ENCODE peak calls at places on chromosome 21, in seven cellular contexts. Q is GM12878, D is HCT116, N is T47D, E is HepG2, Z is SK-N-SH, U is K562. W is an unnamed sample.

GRCh38 chr21:35075546-35075945 is 26.4 kb upstream of the RUNX1 start:
- DNase-seq in Q (no peak), D (no peak), N (no peak), E (no peak), Z (no peak), U (peak), W (no peak)

GRCh38 chr21:38809170-38809878 is 3.6 kb downstream of the ETS2 start:
- DNase-seq in Q (no peak), D (no peak), N (no peak), E (no peak), Z (no peak), U (no peak), W (peak)

GRCh38 chr21:36134820-36135390 is at the start of gene CBR3:
- DNase-seq in Q (no peak), D (no peak), N (peak), E (no peak), Z (peak), U (no peak), W (no peak)

GRCh38 chr21:37835512-37835911 is 80.7 kb downstream of the KCNJ6 start:
- DNase-seq in Q (no peak), D (no peak), N (no peak), E (no peak), Z (no peak), U (no peak), W (no peak)

GRCh38 chr21:20997633-20998455 is at the start of gene NCAM2:
- DNase-seq in Q (no peak), D (no peak), N (peak), E (peak), Z (peak), U (peak), W (peak)

GRCh38 chr21:41817877-41818855 is 51.3 kb upstream of the RIPK4 start:
- DNase-seq in Q (no peak), D (no peak), N (no peak), E (no peak), Z (no peak), U (no peak), W (no peak)

GRCh38 chr21:26544208-26544607 is 28.9 kb downstream of the CYYR1 start:
- DNase-seq in Q (no peak), D (no peak), N (no peak), E (no peak), Z (no peak), U (no peak), W (no peak)

GRCh38 chr21:16563111-16563510 is 833.3 kb downstream of the USP25 start:
- DNase-seq in Q (no peak), D (no peak), N (no peak), E (no peak), Z (no peak), U (no peak), W (no peak)

GRCh38 chr21:24045775-24046215 is 1561.5 kb downstream of the MRPL39 start:
- DNase-seq in Q (no peak), D (no peak), N (no peak), E (no peak), Z (peak), U (no peak), W (peak)

GRCh38 chr21:17921579-17922530 is 102.7 kb upstream of the C21orf91 start:
- DNase-seq in Q (no peak), D (no peak), N (no peak), E (no peak), Z (peak), U (no peak), W (no peak)

GRCh38 chr21:31213787-31214186 is 130.3 kb downstream of the TIAM1 start:
- DNase-seq in Q (no peak), D (no peak), N (no peak), E (no peak), Z (no peak), U (no peak), W (no peak)

GRCh38 chr21:36164427-36164784 is 7.8 kb downstream of the DOP1B start:
- DNase-seq in Q (no peak), D (no peak), N (peak), E (peak), Z (peak), U (no peak), W (no peak)

GRCh38 chr21:26887241-26887640 is 42.0 kb upstream of the ADAMTS1 start:
- DNase-seq in Q (no peak), D (no peak), N (no peak), E (no peak), Z (no peak), U (no peak), W (no peak)

GRCh38 chr21:35697321-35697808 is 363.0 kb downstream of the SETD4 start:
- DNase-seq in Q (no peak), D (no peak), N (no peak), E (no peak), Z (no peak), U (no peak), W (no peak)

GRCh38 chr21:19853709-19854575 is 1144.3 kb upstream of the NCAM2 start:
- DNase-seq in Q (no peak), D (no peak), N (no peak), E (no peak), Z (no peak), U (peak), W (peak)

GRCh38 chr21:26964379-26964778 is 2.5 kb downstream of the ADAMTS5 start:
- DNase-seq in Q (no peak), D (no peak), N (no peak), E (no peak), Z (no peak), U (no peak), W (no peak)

GRCh38 chr21:38814126-38815059 is 8.7 kb downstream of the ETS2 start:
- DNase-seq in Q (no peak), D (no peak), N (no peak), E (no peak), Z (no peak), U (no peak), W (no peak)

GRCh38 chr21:43737158-43737950 is 18.4 kb downstream of the PDXK start:
- DNase-seq in Q (no peak), D (no peak), N (no peak), E (no peak), Z (no peak), U (no peak), W (no peak)
- TF ChIP-seq JUND in Q (no peak), D (no peak), N (no peak), E (no peak), Z (no peak), U (no peak), W (no peak)

DNA sequence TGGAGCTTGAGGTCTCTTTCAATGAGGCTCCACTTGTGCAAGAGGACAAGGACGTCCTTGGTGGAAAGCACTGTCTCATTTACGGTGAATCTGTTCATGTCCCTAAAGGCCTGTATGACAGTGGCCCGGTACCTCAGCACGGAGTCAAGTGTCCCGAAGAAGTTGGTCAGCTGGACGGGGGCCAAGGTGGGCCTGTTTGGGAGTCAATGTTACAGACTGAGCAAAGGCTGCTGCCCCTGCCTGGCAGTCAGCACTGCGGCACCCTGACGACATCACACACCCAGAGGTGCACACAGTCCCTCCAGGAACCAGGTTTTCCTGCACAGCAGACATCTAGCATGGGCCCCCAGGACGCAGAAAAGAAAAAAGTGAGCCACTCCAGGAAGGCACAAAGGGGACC is 19.1 kb downstream of the MRAP start:
- DNase-seq in Q (no peak), D (no peak), N (no peak), E (no peak), Z (no peak), U (no peak), W (no peak)
- TF ChIP-seq JUND in Q (no peak), D (no peak), N (no peak), E (no peak), Z (no peak), U (no peak), W (no peak)

GRCh38 chr21:29056005-29056404 is 17.4 kb downstream of the CCT8 start:
- DNase-seq in Q (no peak), D (no peak), N (no peak), E (no peak), Z (no peak), U (no peak), W (no peak)
- TF ChIP-seq JUND in Q (no peak), D (no peak), N (no peak), E (no peak), Z (no peak), U (no peak), W (no peak)

DNA sequence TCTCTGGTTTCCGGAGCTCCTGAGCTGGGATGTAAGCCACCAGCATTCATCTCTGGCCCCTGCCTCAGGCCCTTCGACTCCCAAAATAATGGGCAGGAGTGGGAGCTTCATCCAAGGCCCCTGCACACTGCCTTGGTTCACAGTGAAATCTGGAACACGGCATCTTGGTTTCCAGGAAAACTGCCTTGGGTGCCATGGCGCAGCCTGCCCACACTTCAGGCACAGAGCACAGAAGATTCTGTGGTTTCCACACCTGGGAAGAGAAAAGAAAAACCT is 48.8 kb upstream of the POFUT2 start:
- DNase-seq in Q (no peak), D (no peak), N (no peak), E (no peak), Z (no peak), U (no peak), W (no peak)
- TF ChIP-seq JUND in Q (no peak), D (no peak), N (no peak), E (no peak), Z (no peak), U (no peak), W (no peak)